ENCODE peak calls at places on chromosome 10, in ten cellular contexts. S, X, O, M, Q, D, A, R, U and Z are unnamed samples.

GRCh38 chr10:21318768-21319167 is 206.7 kb downstream of the SKIDA1 start:
- DNase-seq in S (no peak), X (no peak), O (no peak), M (no peak), Q (peak; percentile 50), D (no peak), A (no peak), R (no peak), U (no peak), Z (no peak)

GRCh38 chr10:64159910-64160872 is 639.0 kb downstream of the REEP3 start:
- DNase-seq in S (no peak), X (no peak), O (no peak), M (peak; percentile 6), Q (no peak), D (no peak), A (no peak), R (no peak), U (no peak), Z (no peak)

GRCh38 chr10:101777857-101778145 is 1.9 kb upstream of the FGF8 start:
- DNase-seq in S (no peak), X (no peak), O (peak; percentile 50), M (no peak), Q (no peak), D (no peak), A (no peak), R (no peak), U (no peak), Z (no peak)

GRCh38 chr10:71339796-71340589 is 20.9 kb downstream of the SLC29A3 start:
- DNase-seq in S (no peak), X (no peak), O (no peak), M (no peak), Q (no peak), D (no peak), A (no peak), R (no peak), U (no peak), Z (no peak)

GRCh38 chr10:43816351-43817321 is 168.0 kb upstream of the ZNF32 start:
- DNase-seq in S (peak; percentile 92), X (no peak), O (no peak), M (peak; percentile 46), Q (peak; percentile 53), D (peak; percentile 61), A (no peak), R (peak; percentile 91), U (peak; percentile 63), Z (no peak)

GRCh38 chr10:8312079-8312478 is 257.6 kb downstream of the GATA3 start:
- DNase-seq in S (peak; percentile 63), X (no peak), O (no peak), M (no peak), Q (no peak), D (no peak), A (no peak), R (no peak), U (no peak), Z (no peak)

GRCh38 chr10:131311661-131312260 is at the start of gene TCERG1L:
- DNase-seq in S (no peak), X (no peak), O (no peak), M (no peak), Q (no peak), D (no peak), A (no peak), R (no peak), U (no peak), Z (peak; percentile 32)

GRCh38 chr10:75083972-75084833 is 27.3 kb upstream of the SAMD8 start:
- DNase-seq in S (no peak), X (no peak), O (no peak), M (no peak), Q (peak; percentile 30), D (no peak), A (no peak), R (no peak), U (no peak), Z (no peak)

GRCh38 chr10:42785759-42786158 is 3.2 kb downstream of the BMS1 start:
- DNase-seq in S (no peak), X (no peak), O (no peak), M (no peak), Q (no peak), D (no peak), A (no peak), R (no peak), U (no peak), Z (no peak)

GRCh38 chr10:88205842-88206446 is 342.5 kb downstream of the PTEN start:
- DNase-seq in S (peak; percentile 10), X (no peak), O (no peak), M (no peak), Q (no peak), D (peak; percentile 26), A (no peak), R (no peak), U (no peak), Z (no peak)

GRCh38 chr10:95049919-95050318 is 19.4 kb downstream of the CYP2C8 start:
- DNase-seq in S (no peak), X (no peak), O (no peak), M (no peak), Q (no peak), D (no peak), A (no peak), R (no peak), U (no peak), Z (no peak)

GRCh38 chr10:96096958-96097357 is 33.1 kb upstream of the ZNF518A start:
- DNase-seq in S (no peak), X (no peak), O (no peak), M (no peak), Q (no peak), D (no peak), A (no peak), R (no peak), U (no peak), Z (no peak)
- H3K27me3 ChIP-seq in S (peaks cover 14% of the 10 kb centered on the region), X (no peaks in the 10 kb centered on the region), O (peaks cover 66% of the 10 kb centered on the region), M (no peaks in the 10 kb centered on the region), Q (peaks cover 7% of the 10 kb centered on the region), D (no peaks in the 10 kb centered on the region), A (peaks cover 11% of the 10 kb centered on the region), R (no peaks in the 10 kb centered on the region), U (peaks cover 47% of the 10 kb centered on the region), Z (peaks cover 55% of the 10 kb centered on the region)

DNA sequence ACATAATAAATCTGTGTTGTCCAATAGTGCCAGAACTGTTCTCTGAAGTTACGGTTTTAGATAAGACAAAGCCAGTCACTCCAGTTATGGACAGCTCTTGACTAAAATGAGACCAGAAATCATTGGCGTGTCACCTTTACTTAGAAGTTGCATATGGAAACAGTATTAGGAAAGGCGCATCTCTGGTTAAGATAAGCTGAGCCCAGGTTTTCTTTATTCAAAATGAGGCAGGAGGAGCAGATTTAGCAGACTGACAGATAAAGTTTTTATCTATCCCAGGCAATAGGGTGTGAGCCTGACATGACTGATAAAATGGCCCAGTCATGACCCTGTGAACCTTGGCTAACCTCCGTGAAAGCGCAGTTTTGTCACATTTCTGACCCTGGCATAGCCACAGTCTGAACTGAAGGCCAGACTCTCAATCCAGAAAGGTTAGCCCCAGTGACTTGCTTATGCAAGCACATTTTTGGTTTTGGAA is 4.2 kb downstream of the CYP26A1 start:
- DNase-seq in S (no peak), X (no peak), O (no peak), M (no peak), Q (no peak), D (no peak), A (peak; percentile 4), R (peak; percentile 72), U (no peak), Z (no peak)
- H3K27me3 ChIP-seq in S (peaks cover 57% of the 10 kb centered on the region), X (peaks cover 14% of the 10 kb centered on the region), O (peaks cover 31% of the 10 kb centered on the region), M (no peaks in the 10 kb centered on the region), Q (peaks cover 31% of the 10 kb centered on the region), D (peaks cover 20% of the 10 kb centered on the region), A (peaks cover 15% of the 10 kb centered on the region), R (peaks cover 10% of the 10 kb centered on the region), U (peaks cover 29% of the 10 kb centered on the region), Z (peaks cover 22% of the 10 kb centered on the region)

DNA sequence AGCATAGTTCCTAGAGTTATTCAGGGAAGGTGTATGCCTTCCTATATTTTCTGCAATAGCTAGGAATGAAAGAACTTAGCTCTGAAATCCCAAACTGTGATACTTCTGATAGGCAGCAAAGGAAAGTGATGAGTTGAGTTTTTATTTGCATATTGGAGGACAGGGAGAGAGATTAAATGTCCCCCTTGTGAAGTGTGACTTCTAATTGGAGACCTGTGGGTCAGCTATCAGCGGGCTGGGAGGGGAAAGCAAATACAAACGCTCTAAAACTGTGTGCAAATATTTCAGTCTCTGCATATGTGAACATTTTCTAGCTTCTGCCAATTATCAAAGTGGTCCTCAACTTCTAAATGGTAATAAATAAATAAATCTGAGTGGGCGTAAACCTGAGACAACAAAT is 203.3 kb downstream of the CACNB2 start:
- DNase-seq in S (no peak), X (no peak), O (no peak), M (no peak), Q (no peak), D (no peak), A (no peak), R (no peak), U (no peak), Z (no peak)
- H3K27me3 ChIP-seq in S (no peaks in the 10 kb centered on the region), X (no peaks in the 10 kb centered on the region), O (no peaks in the 10 kb centered on the region), M (no peaks in the 10 kb centered on the region), Q (no peaks in the 10 kb centered on the region), D (no peaks in the 10 kb centered on the region), A (no peaks in the 10 kb centered on the region), R (no peaks in the 10 kb centered on the region), U (no peaks in the 10 kb centered on the region), Z (no peaks in the 10 kb centered on the region)

DNA sequence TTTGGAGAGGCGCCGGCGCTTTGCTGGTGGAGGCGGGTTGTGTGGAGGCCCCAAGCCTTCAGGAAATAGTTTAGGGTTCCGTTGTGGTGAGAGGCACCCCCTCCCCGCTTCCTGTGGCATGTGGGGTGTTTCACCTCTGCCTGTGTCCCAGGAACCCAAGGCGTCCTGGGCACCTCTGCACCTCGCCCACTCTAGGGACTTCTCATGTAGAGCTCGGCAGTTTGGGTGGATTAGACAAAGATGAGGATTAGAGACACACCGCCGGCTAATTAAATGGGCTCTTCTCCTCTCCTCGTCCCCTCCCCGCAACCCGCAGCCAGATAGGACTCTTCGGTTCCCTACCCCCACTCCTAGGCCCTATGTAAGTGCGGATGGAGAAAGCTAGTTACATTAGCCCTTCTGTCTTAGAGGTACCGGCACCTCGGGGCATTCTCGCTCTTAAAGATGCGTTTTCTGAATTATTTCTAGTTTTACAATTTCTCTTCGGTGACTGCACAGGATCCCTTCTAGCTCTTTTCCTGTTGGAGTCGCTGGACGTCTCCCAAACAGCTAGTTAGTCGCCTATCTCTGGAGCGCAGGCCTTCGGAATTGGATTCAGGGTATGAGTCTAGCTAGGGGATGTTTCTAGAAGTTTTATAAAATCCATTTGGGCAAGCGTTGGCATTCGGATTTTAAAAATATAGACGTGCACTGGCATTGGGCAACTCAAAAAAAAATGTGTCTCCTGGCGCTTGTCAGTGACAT is 7.8 kb downstream of the PTF1A start:
- DNase-seq in S (no peak), X (no peak), O (no peak), M (no peak), Q (no peak), D (no peak), A (no peak), R (peak; percentile 24), U (no peak), Z (no peak)
- H3K27me3 ChIP-seq in S (peaks cover 68% of the 10 kb centered on the region), X (no peaks in the 10 kb centered on the region), O (peaks cover 76% of the 10 kb centered on the region), M (no peaks in the 10 kb centered on the region), Q (peaks cover 20% of the 10 kb centered on the region), D (peaks cover 3% of the 10 kb centered on the region), A (peaks cover 13% of the 10 kb centered on the region), R (no peaks in the 10 kb centered on the region), U (peaks cover 76% of the 10 kb centered on the region), Z (peaks cover 68% of the 10 kb centered on the region)

GRCh38 chr10:126387041-126387908 is 1.0 kb downstream of the ADAM12 start:
- DNase-seq in S (peak; percentile 70), X (peak; percentile 32), O (peak; percentile 77), M (peak; percentile 61), Q (peak; percentile 77), D (no peak), A (peak; percentile 85), R (peak; percentile 92), U (peak; percentile 60), Z (peak; percentile 58)
- H3K27me3 ChIP-seq in S (no peaks in the 10 kb centered on the region), X (no peaks in the 10 kb centered on the region), O (no peaks in the 10 kb centered on the region), M (no peaks in the 10 kb centered on the region), Q (no peaks in the 10 kb centered on the region), D (no peaks in the 10 kb centered on the region), A (no peaks in the 10 kb centered on the region), R (no peaks in the 10 kb centered on the region), U (peaks cover 29% of the 10 kb centered on the region), Z (peaks cover 10% of the 10 kb centered on the region)

GRCh38 chr10:122663516-122664130 is 36.0 kb downstream of the C10orf120 start:
- DNase-seq in S (no peak), X (no peak), O (no peak), M (no peak), Q (no peak), D (no peak), A (no peak), R (no peak), U (no peak), Z (no peak)
- H3K27me3 ChIP-seq in S (no peaks in the 10 kb centered on the region), X (no peaks in the 10 kb centered on the region), O (peaks cover 9% of the 10 kb centered on the region), M (no peaks in the 10 kb centered on the region), Q (no peaks in the 10 kb centered on the region), D (peaks cover 6% of the 10 kb centered on the region), A (no peaks in the 10 kb centered on the region), R (no peaks in the 10 kb centered on the region), U (no peaks in the 10 kb centered on the region), Z (no peaks in the 10 kb centered on the region)